ENCODE peak calls at places on chromosomes 16 and 17, in seven cellular contexts. F is transverse colon, K is stomach, X is sigmoid colon, U is HL-60, H is esophagus muscularis mucosa, W is HCT116. M is an unnamed sample.
A peak's percentile ranks its signal among the peaks of the same experiment; 100 is the strongest.

GRCh38 chr16:17705847-17706246 is 235.1 kb upstream of the XYLT1 start:
- DNase-seq in F (no peak), K (no peak), X (no peak), U (no peak), H (no peak), W (no peak), M (no peak)

GRCh38 chr17:7932949-7933348 is 943 bp downstream of the CNTROB start:
- DNase-seq in F (peak; percentile 57), K (peak; percentile 45), X (peak; percentile 76), U (peak; percentile 29), H (no peak), W (no peak), M (no peak)

GRCh38 chr17:6994666-6995246 is 1.1 kb upstream of the ALOX12 start:
- DNase-seq in F (no peak), K (no peak), X (no peak), U (no peak), H (no peak), W (no peak), M (no peak)

GRCh38 chr16:19578378-19578851 is 22.9 kb downstream of the VPS35L start:
- DNase-seq in F (peak; percentile 17), K (no peak), X (peak; percentile 78), U (no peak), H (no peak), W (no peak), M (no peak)

GRCh38 chr17:55288356-55289105 is 23.8 kb downstream of the HLF start:
- DNase-seq in F (no peak), K (no peak), X (no peak), U (no peak), H (no peak), W (no peak), M (no peak)

GRCh38 chr17:38735161-38735997 is 5.2 kb downstream of the CISD3 start:
- DNase-seq in F (peak; percentile 66), K (peak; percentile 60), X (no peak), U (peak; percentile 49), H (no peak), W (no peak), M (no peak)

GRCh38 chr17:50188521-50189395 is 12.7 kb downstream of the COL1A1 start:
- DNase-seq in F (no peak), K (no peak), X (no peak), U (no peak), H (no peak), W (no peak), M (no peak)

GRCh38 chr17:62719586-62719985 is 88.5 kb downstream of the MARCHF10 start:
- DNase-seq in F (no peak), K (no peak), X (no peak), U (no peak), H (no peak), W (no peak), M (no peak)

DNA sequence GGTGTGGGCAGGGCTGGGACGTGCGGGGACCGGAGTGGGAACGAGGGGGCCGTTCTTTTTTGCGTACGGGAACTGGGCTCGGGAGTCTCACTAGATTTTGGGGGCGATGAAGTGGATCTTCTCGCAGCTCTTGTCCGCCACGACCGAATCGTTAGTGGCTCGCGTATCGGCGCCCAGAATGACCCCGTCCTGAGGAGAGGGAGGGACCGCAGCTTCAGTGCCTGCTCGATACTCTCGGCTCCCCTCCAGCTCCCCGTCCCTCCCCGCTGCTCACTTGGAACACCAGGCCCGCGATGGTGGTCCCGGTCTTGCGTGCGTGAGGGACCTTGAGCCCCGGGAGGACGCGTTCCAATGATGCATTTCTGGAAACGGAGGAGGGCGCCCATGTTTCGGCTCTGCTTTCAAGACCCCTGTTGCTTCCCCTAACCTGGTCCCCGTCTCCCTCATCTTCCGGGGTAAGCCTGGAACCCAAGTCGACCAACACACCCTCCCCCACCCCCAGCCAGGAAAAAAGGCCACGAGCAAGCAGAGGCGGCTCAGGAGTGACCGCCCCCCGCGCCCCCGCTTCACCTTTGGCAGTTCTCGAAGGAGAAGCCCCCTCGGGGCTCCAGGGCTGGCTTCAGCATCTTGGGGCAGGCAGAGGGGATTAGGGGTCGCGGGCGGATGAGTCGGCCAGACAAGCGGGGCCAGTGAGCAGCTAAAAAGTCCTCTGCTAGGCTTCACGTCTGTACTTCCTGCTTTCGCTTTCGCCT is at the start of gene PSMB10:
- DNase-seq in F (no peak), K (peak; percentile 41), X (peak; percentile 87), U (peak; percentile 67), H (no peak), W (no peak), M (no peak)
- TF ChIP-seq POLR2AphosphoS5 in F (no peak), K (no peak), X (peak; percentile 69), U (peak; percentile 65), H (peak; percentile 51), W (peak; percentile 37), M (no peak)

GRCh38 chr17:74430706-74431567 is 951 bp upstream of the GPRC5C start:
- DNase-seq in F (peak; percentile 84), K (peak; percentile 98), X (peak; percentile 94), U (peak; percentile 39), H (no peak), W (peak; percentile 40), M (no peak)
- TF ChIP-seq POLR2AphosphoS5 in F (peak; percentile 80), K (no peak), X (peak; percentile 41), U (no peak), H (peak; percentile 75), W (peak; percentile 58), M (no peak)

DNA sequence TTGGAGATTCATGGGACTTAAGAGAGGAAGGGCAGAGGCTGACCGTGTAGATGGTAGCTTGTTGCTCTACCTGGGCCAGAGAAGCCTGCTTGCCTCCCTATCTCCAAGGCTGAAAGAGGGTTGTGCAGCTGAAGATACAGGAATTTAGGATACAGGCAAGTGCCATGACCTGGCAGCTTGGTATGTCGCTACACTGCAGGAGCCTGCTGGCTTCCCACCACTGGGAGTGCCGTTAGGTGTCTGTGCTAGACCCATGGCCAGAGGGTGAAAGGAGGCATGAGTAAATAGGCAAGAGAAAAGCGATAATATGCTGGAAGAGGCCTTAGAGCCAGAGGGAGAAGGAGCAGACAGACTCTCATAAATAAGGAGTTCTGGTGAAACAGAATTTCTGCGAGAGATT is 10.6 kb downstream of the NAA60 start:
- DNase-seq in F (no peak), K (peak; percentile 14), X (no peak), U (no peak), H (no peak), W (no peak), M (no peak)
- TF ChIP-seq POLR2AphosphoS5 in F (no peak), K (no peak), X (no peak), U (no peak), H (no peak), W (no peak), M (no peak)

GRCh38 chr17:44247346-44248219 is 20.4 kb downstream of the SLC4A1 start:
- DNase-seq in F (no peak), K (peak; percentile 34), X (no peak), U (no peak), H (no peak), W (no peak), M (no peak)
- TF ChIP-seq POLR2AphosphoS5 in F (no peak), K (no peak), X (no peak), U (no peak), H (no peak), W (no peak), M (no peak)

DNA sequence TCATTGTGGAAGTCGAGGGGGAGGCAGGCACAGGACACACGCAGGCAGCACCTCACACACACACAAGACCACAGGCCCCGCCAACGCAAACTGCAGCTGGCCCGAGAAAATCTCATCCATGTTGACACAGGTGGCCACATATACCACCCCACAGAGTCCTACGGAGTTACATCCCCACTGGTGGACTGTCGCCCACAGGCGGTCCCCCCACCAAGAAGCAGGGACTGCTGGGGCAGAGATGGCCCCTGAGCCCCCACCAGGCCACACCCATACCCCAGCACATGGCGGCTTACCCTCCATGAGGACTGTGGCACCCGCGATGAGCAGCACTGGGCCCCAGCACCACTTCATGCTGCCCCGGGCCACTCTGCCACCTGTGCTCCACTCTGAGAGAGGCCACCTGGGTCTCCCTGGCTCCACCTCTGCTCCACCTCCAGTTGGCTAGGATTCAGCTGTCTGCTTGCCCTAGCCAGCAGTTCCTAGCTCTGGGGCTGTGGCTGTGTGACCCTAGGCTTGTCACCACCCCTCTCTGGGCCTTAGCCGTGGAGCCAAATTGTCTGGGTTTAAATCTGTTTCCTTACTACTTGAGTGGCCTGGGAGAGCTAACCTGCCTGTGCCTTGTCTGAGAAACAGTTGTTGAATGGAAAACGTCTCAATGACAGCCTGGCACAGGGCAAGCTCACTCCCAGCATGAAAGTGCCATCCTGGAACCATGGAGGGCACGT is at the start of gene PRSS53:
- DNase-seq in F (no peak), K (no peak), X (no peak), U (no peak), H (no peak), W (no peak), M (no peak)
- TF ChIP-seq POLR2AphosphoS5 in F (no peak), K (no peak), X (no peak), U (no peak), H (no peak), W (no peak), M (no peak)

GRCh38 chr16:4038448-4038847 is 77.8 kb downstream of the ADCY9 start:
- DNase-seq in F (no peak), K (no peak), X (peak; percentile 40), U (no peak), H (no peak), W (no peak), M (no peak)

GRCh38 chr16:4048481-4048880 is 67.8 kb downstream of the ADCY9 start:
- DNase-seq in F (no peak), K (no peak), X (peak; percentile 35), U (no peak), H (no peak), W (no peak), M (no peak)

DNA sequence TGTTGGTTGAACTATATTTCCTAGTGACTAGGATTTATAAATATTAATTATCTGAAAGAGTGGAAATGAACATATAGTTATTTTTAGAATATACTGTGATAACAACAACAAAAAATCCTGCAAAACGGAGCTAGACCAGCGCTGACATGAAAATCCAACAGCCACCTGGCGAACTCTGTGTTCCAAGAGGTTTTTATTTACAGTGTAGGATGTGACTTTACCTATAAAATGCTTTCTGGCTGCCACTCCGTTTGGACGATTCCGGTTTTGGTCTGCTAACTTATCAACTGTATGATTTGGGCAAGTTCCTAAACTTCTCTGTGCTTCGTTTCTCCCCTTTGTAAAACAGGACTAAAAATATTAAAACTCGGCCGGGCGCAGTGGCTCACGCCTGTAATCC is 73.7 kb downstream of the ADCY9 start:
- DNase-seq in F (no peak), K (no peak), X (peak; percentile 18), U (no peak), H (no peak), W (no peak), M (no peak)
- TF ChIP-seq POLR2AphosphoS5 in F (no peak), K (no peak), X (no peak), U (no peak), H (no peak), W (no peak), M (no peak)

GRCh38 chr17:78401246-78401645 is 22.8 kb downstream of the PGS1 start:
- DNase-seq in F (no peak), K (no peak), X (no peak), U (no peak), H (no peak), W (no peak), M (no peak)
- TF ChIP-seq POLR2AphosphoS5 in F (no peak), K (no peak), X (no peak), U (no peak), H (no peak), W (no peak), M (no peak)

DNA sequence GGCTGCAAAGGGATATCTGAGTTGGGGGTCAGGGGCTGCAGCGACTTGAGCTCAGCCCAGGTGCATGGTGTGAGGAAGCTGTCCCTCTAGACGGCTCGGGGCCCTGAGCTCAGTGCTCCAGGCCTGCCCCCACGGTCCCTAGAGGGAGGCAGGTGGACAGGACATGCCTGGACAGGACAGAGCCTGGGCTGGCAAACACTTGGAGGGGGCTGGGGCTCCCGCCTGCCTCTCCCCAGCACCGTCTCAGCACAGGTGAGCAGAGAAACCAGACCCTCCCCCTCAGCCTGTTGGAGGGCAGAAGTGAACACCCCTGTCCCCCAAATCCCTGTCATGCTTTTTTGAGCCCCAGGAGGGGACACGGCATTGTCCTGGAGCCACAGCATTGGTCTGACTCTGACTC is 11.4 kb upstream of the SLC38A10 start:
- DNase-seq in F (no peak), K (no peak), X (no peak), U (no peak), H (no peak), W (no peak), M (no peak)
- TF ChIP-seq POLR2AphosphoS5 in F (no peak), K (no peak), X (no peak), U (no peak), H (no peak), W (no peak), M (no peak)

M was measured in SK-N-MC.